ENCODE peak calls at places on chromosome 14, in four cellular contexts. Q is CD8-positive, alpha-beta memory T cell; J is pancreas; B is AG04450. I is an unnamed sample.

GRCh38 chr14:70192915-70193314 is 4.2 kb upstream of the SLC8A3 start:
- DNase-seq in Q (no peak), J (no peak), B (no peak), I (no peak)

GRCh38 chr14:93319494-93319893 is 13.3 kb downstream of the BTBD7 start:
- DNase-seq in Q (no peak), J (no peak), B (no peak), I (no peak)

GRCh38 chr14:45072121-45072520 is 11.8 kb upstream of the PRPF39 start:
- DNase-seq in Q (no peak), J (no peak), B (no peak), I (no peak)

GRCh38 chr14:68463705-68464104 is 329.2 kb downstream of the ZFP36L1 start:
- DNase-seq in Q (no peak), J (no peak), B (no peak), I (no peak)

GRCh38 chr14:37807722-37808121 is 212.3 kb downstream of the TTC6 start:
- DNase-seq in Q (no peak), J (no peak), B (no peak), I (no peak)

GRCh38 chr14:105845725-105846309 is 319.4 kb downstream of the TMEM121 start:
- DNase-seq in Q (no peak), J (no peak), B (no peak), I (no peak)

GRCh38 chr14:30287579-30288445 is 271.1 kb upstream of the G2E3 start:
- DNase-seq in Q (no peak), J (no peak), B (no peak), I (peak)

GRCh38 chr14:33483110-33483509 is 467.8 kb downstream of the EGLN3 start:
- DNase-seq in Q (no peak), J (no peak), B (no peak), I (no peak)

GRCh38 chr14:25436906-25437305 is 387.0 kb upstream of the STXBP6 start:
- DNase-seq in Q (no peak), J (no peak), B (no peak), I (no peak)
- H3K4me3 ChIP-seq in Q (no peak), J (no peak), B (no peak), I (no peak)

GRCh38 chr14:76904740-76905569 is 78.7 kb downstream of the LRRC74A start:
- DNase-seq in Q (peak), J (no peak), B (peak), I (peak)

GRCh38 chr14:76900406-76901085 is 74.3 kb downstream of the LRRC74A start:
- DNase-seq in Q (no peak), J (no peak), B (no peak), I (no peak)

GRCh38 chr14:76902591-76902990 is 76.4 kb downstream of the LRRC74A start:
- DNase-seq in Q (no peak), J (no peak), B (no peak), I (no peak)

GRCh38 chr14:76901171-76902055 is 75.2 kb downstream of the LRRC74A start:
- DNase-seq in Q (no peak), J (no peak), B (no peak), I (no peak)

GRCh38 chr14:76904100-76904739 is 78.0 kb downstream of the LRRC74A start:
- DNase-seq in Q (no peak), J (no peak), B (peak), I (no peak)
- H3K4me3 ChIP-seq in Q (no peak), J (no peak), B (peak), I (no peak)

GRCh38 chr14:20461230-20462141 is at the start of gene PIP4P1:
- DNase-seq in Q (peak), J (peak), B (peak), I (peak)

GRCh38 chr14:20455355-20456300 is 602 bp downstream of the APEX1 start:
- DNase-seq in Q (no peak), J (peak), B (peak), I (no peak)

GRCh38 chr14:20458031-20458789 is 3.0 kb downstream of the PIP4P1 start:
- DNase-seq in Q (no peak), J (no peak), B (no peak), I (no peak)

GRCh38 chr14:20456971-20457370 is 1.9 kb downstream of the APEX1 start:
- DNase-seq in Q (no peak), J (no peak), B (no peak), I (no peak)

DNA sequence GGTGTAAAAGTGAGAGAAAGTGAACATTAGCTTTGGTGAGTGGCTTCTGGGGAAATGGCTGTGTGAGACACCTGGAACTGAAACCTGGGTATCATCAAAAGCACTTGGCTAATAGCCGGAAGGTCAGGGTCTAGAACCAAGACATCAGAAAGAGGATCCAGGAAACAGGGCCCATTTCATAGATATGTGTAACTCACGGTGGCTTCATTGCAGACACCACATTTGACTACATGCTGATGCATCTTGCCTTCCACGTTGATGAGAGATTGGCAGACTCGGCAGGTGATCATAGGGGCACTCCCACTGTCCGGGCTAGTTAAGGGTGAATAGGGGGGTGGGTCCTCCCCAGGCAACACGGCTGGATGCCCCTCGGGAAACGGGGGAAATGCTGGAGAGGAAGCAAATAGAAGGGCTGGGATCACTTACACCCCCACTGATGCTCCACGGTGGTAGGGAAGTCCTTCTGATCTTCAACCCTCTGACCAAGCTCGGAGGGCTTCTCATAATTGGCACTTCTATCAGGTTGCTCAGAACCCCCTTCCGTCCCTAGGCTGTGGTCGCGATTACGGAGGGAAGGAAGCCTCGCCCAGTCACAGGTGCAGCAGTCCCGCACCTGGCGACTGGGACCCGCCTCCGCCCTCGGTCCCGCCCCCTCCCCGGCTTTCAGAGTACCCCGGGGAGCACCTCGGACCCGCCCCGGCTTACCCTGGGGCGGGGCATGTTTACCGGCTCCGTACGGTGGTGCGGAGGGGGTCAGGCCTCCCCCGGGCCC is 590 bp downstream of the PIP4P1 start:
- DNase-seq in Q (peak), J (peak), B (no peak), I (no peak)
- H3K4me3 ChIP-seq in Q (peak), J (peak), B (peak), I (peak)

GRCh38 chr14:94395306-94395899 is 7.0 kb upstream of the SERPINA1 start:
- DNase-seq in Q (no peak), J (no peak), B (no peak), I (no peak)

GRCh38 chr14:94394025-94394493 is 5.7 kb upstream of the SERPINA1 start:
- DNase-seq in Q (no peak), J (no peak), B (no peak), I (no peak)

GRCh38 chr14:94395900-94396574 is 7.6 kb upstream of the SERPINA1 start:
- DNase-seq in Q (no peak), J (no peak), B (no peak), I (no peak)

GRCh38 chr14:94393474-94393873 is 5.1 kb upstream of the SERPINA1 start:
- DNase-seq in Q (no peak), J (no peak), B (no peak), I (no peak)

DNA sequence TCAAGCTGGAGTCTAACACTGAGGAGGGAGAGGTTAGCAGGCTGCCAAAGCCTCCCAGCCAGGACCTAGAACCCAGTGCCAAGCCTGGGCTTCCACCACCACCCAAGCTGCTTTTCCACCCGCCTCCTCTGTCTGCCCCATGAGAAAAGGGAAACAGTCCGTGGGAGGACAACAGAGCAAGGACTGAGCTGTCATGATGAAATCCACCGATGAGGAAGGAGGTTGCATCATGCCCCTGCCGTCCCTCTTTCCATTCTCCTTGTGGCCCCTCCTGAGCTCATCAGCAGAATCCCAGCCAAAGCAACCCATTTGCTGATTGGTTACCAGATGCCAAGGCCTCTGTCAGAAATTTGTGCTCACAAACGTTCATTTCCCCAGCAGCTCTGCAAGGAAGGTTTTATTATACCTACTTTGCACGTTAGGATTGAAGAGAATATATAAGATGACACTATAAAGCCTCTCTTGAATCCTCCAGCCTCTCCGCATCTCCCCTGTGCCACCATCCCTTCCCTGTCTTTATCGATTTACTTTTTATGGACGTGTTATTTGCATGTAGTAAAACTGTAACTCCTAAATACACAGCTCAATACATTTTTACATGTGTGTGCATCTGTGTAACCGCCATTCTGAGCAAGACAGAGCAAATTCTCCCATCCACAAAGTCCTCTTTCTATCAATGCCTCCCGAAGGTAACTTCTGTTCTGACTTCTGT is 6.3 kb upstream of the SERPINA1 start:
- DNase-seq in Q (no peak), J (no peak), B (no peak), I (peak)
- H3K4me3 ChIP-seq in Q (no peak), J (no peak), B (no peak), I (no peak)

DNA sequence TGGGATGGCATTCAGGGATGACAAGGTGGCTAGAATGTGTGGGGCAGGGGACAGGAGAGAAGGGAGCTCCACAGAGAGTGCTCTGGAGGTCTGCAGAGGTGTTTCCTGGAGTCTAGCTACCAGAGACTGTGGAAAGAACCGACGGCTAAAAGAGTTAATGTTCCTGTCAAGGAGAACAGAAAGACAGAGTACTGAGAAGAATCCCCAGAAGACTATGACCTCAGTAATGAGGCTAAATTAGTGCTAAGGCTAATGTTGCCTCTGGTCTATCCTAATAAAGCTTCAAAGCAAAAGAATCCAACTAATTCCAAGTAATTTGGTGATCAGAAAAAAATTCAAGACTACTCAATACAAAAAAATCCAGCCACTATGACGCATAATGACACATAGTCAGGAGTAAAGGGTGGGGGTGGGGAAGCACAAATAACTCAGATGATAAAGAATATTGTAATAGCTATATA is 44.7 kb downstream of the FERMT2 start:
- DNase-seq in Q (no peak), J (no peak), B (peak), I (no peak)
- H3K4me3 ChIP-seq in Q (no peak), J (no peak), B (peak), I (no peak)

DNA sequence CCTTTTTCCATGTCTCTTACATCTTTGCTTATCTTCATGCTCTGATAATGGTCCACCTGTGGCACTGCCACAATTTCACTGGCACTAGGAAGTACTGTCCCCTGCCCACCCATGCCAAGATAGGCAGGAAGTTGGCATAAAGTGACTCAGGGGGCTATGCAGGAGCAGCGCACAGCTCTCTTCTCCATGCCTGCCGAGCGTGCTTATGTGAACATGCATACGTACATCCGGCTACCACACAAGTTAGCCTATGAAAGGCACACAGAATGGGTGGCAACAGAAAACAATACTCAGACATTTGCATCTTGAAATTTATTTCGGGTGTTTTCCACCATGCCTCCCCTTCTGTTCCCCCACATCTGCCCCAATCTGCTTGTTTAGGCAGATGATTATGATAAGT is 174.4 kb upstream of the GZMB start:
- DNase-seq in Q (no peak), J (no peak), B (no peak), I (no peak)
- H3K4me3 ChIP-seq in Q (no peak), J (no peak), B (no peak), I (no peak)

GRCh38 chr14:54489318-54489683 is 521 bp upstream of the GMFB start:
- DNase-seq in Q (no peak), J (no peak), B (no peak), I (no peak)

GRCh38 chr14:54490448-54490805 is 1.6 kb upstream of the GMFB start:
- DNase-seq in Q (no peak), J (no peak), B (no peak), I (no peak)

GRCh38 chr14:54488318-54488645 is 498 bp downstream of the GMFB start:
- DNase-seq in Q (no peak), J (no peak), B (no peak), I (no peak)

GRCh38 chr14:54488646-54489317 is at the start of gene GMFB:
- DNase-seq in Q (peak), J (peak), B (peak), I (peak)

DNA sequence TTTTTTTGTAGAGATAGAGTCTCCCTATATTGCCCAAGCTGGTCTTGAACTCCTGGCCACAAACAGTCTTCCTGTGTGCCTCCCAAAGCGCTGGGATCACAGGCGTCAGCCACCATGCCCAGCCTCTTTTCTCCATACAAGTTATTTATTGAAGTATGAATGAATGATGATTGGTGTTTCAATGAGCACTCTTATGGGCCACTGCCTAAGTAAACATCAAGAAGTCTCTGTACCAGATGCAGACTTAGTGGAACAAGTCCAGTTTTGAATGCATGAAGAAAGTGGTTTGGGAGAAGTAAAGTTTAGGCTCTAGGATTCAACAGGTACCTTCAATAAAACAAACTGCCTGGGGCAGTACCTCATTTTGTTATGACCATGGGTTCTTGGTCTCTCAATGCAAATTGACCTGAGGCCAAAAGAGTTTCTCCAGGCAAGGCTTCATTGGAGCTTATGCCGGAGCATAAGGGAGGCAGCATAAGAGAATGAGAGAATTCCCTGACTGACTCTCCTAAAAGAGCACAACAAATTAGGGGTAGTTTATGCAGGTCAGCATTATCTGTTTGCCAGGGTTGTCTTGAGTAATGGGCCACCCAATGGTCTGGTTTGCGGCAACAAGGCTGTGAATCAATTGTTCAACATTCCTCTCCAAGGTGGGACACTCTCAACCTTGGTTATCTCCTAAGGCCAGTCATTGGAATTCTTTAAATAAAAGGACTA is 1.1 kb upstream of the GMFB start:
- DNase-seq in Q (no peak), J (no peak), B (no peak), I (no peak)
- H3K4me3 ChIP-seq in Q (peak), J (no peak), B (no peak), I (peak)

I was measured in dorsolateral prefrontal cortex.